ENCODE peak calls at places on chromosomes 11 and 22, in eight cellular contexts. P is aorta, M is COLO829, R is globus pallidus, V is progenitor cell of endocrine pancreas, J is OCI-M1, X is RPMI7951, T is neural crest cell. Q is an unnamed sample.

GRCh38 chr11:130858215-130858614 is 58.1 kb downstream of the SNX19 start:
- DNase-seq in P (no peak), M (no peak), R (no peak), V (no peak), J (peak; percentile 20), X (peak; percentile 27), T (no peak), Q (no peak)

GRCh38 chr11:118933486-118933885 is 7.8 kb upstream of the BCL9L start:
- DNase-seq in P (no peak), M (no peak), R (no peak), V (no peak), J (no peak), X (no peak), T (no peak), Q (no peak)

GRCh38 chr22:36339171-36340065 is 48.3 kb downstream of the MYH9 start:
- DNase-seq in P (no peak), M (peak; percentile 50), R (no peak), V (no peak), J (no peak), X (peak; percentile 91), T (no peak), Q (no peak)

GRCh38 chr22:24270556-24271405 is at the start of gene SPECC1L:
- DNase-seq in P (peak; percentile 98), M (peak; percentile 95), R (peak; percentile 92), V (peak; percentile 94), J (peak; percentile 98), X (peak; percentile 84), T (peak; percentile 91), Q (peak; percentile 90)

GRCh38 chr11:104968856-104969776 is 742 bp upstream of the CASP4 start:
- DNase-seq in P (peak; percentile 74), M (no peak), R (no peak), V (no peak), J (no peak), X (peak; percentile 45), T (no peak), Q (no peak)

GRCh38 chr11:121476379-121477032 is 23.7 kb upstream of the SORL1-AS1 start:
- DNase-seq in P (no peak), M (no peak), R (no peak), V (no peak), J (no peak), X (no peak), T (no peak), Q (no peak)

GRCh38 chr22:47776329-47776728 is 1013.9 kb downstream of the TBC1D22A start:
- DNase-seq in P (no peak), M (no peak), R (no peak), V (no peak), J (no peak), X (no peak), T (no peak), Q (no peak)

GRCh38 chr11:47905358-47906059 is 57.4 kb upstream of the NUP160 start:
- DNase-seq in P (no peak), M (no peak), R (no peak), V (no peak), J (peak; percentile 15), X (peak; percentile 98), T (no peak), Q (no peak)

GRCh38 chr11:112280268-112281126 is 19.8 kb upstream of the PLET1 start:
- DNase-seq in P (no peak), M (peak; percentile 67), R (peak; percentile 85), V (peak; percentile 43), J (peak; percentile 93), X (peak; percentile 76), T (peak; percentile 61), Q (peak; percentile 51)

GRCh38 chr11:70247710-70248072 is 22.8 kb upstream of the PPFIA1 start:
- DNase-seq in P (no peak), M (no peak), R (no peak), V (no peak), J (no peak), X (peak; percentile 35), T (no peak), Q (no peak)

GRCh38 chr11:116913000-116913399 is 75.6 kb upstream of the APOA1 start:
- DNase-seq in P (no peak), M (no peak), R (no peak), V (no peak), J (no peak), X (no peak), T (no peak), Q (no peak)

GRCh38 chr11:122976734-122977454 is 4.7 kb downstream of the BSX start:
- DNase-seq in P (no peak), M (no peak), R (no peak), V (no peak), J (no peak), X (peak; percentile 3), T (no peak), Q (no peak)

Q was measured in HuH-7.5.